ENCODE peak calls at places on chromosomes 1 and 21, in eight cellular contexts. T, M, W, K, B, Y, E and D are unnamed samples.

GRCh38 chr1:180167721-180168467 is 13.2 kb downstream of the QSOX1 start:
- DNase-seq in T (no peak), M (no peak), W (no peak), K (no peak), B (peak; percentile 97), Y (peak; percentile 75), E (no peak), D (no peak)

GRCh38 chr21:46457801-46458314 is 833 bp upstream of the DIP2A start:
- DNase-seq in T (no peak), M (peak; percentile 57), W (peak; percentile 19), K (peak; percentile 81), B (peak; percentile 6), Y (no peak), E (peak; percentile 36), D (peak; percentile 41)

GRCh38 chr1:6198646-6199297 is 623 bp downstream of the RPL22 start:
- DNase-seq in T (no peak), M (no peak), W (no peak), K (peak; percentile 64), B (no peak), Y (no peak), E (no peak), D (no peak)

GRCh38 chr1:181430015-181430657 is 53.2 kb upstream of the CACNA1E start:
- DNase-seq in T (no peak), M (no peak), W (no peak), K (no peak), B (no peak), Y (no peak), E (no peak), D (no peak)

GRCh38 chr1:210663730-210664573 is 335.2 kb downstream of the HHAT start:
- DNase-seq in T (no peak), M (no peak), W (no peak), K (no peak), B (no peak), Y (no peak), E (no peak), D (no peak)

GRCh38 chr1:53176452-53177344 is 19.9 kb upstream of the CPT2 start:
- DNase-seq in T (no peak), M (no peak), W (no peak), K (peak; percentile 73), B (no peak), Y (no peak), E (no peak), D (peak; percentile 74)

GRCh38 chr1:176009951-176010350 is 197.1 kb downstream of the COP1 start:
- DNase-seq in T (no peak), M (no peak), W (no peak), K (no peak), B (no peak), Y (no peak), E (no peak), D (no peak)

GRCh38 chr1:40004857-40005256 is 35.7 kb upstream of the CAP1 start:
- DNase-seq in T (no peak), M (no peak), W (no peak), K (no peak), B (no peak), Y (no peak), E (no peak), D (no peak)

GRCh38 chr1:26277719-26278118 is 2.2 kb upstream of the SH3BGRL3 start:
- DNase-seq in T (no peak), M (no peak), W (no peak), K (peak; percentile 11), B (no peak), Y (no peak), E (no peak), D (no peak)

GRCh38 chr1:230778916-230779590 is 31.9 kb downstream of the CAPN9 start:
- DNase-seq in T (no peak), M (no peak), W (no peak), K (peak; percentile 47), B (no peak), Y (no peak), E (no peak), D (peak; percentile 50)

GRCh38 chr1:43008106-43008424 is 49.4 kb upstream of the SLC2A1 start:
- DNase-seq in T (no peak), M (no peak), W (no peak), K (no peak), B (no peak), Y (no peak), E (no peak), D (no peak)

GRCh38 chr1:47731730-47732129 is 265.5 kb downstream of the TRABD2B start:
- DNase-seq in T (no peak), M (no peak), W (no peak), K (no peak), B (no peak), Y (no peak), E (no peak), D (no peak)

GRCh38 chr21:38768385-38769071 is 37.2 kb upstream of the ETS2 start:
- DNase-seq in T (no peak), M (no peak), W (no peak), K (peak; percentile 87), B (no peak), Y (peak; percentile 65), E (no peak), D (peak; percentile 95)

GRCh38 chr1:187689137-187689536 is 860.4 kb downstream of the PLA2G4A start:
- DNase-seq in T (no peak), M (no peak), W (no peak), K (peak; percentile 62), B (no peak), Y (peak; percentile 60), E (no peak), D (peak; percentile 92)

GRCh38 chr21:33541105-33541711 is 709 bp downstream of the GART start:
- DNase-seq in T (no peak), M (no peak), W (no peak), K (peak; percentile 36), B (peak; percentile 52), Y (peak; percentile 56), E (peak; percentile 24), D (peak; percentile 18)

GRCh38 chr1:174023438-174023837 is 1.3 kb upstream of the RC3H1 start:
- DNase-seq in T (no peak), M (peak; percentile 62), W (no peak), K (peak; percentile 33), B (peak; percentile 82), Y (peak; percentile 47), E (peak; percentile 33), D (no peak)

GRCh38 chr1:203117611-203118575 is 9.6 kb upstream of the ADORA1 start:
- DNase-seq in T (no peak), M (peak; percentile 8), W (peak; percentile 82), K (peak; percentile 85), B (peak; percentile 47), Y (peak; percentile 64), E (peak; percentile 96), D (peak; percentile 63)

GRCh38 chr1:243287652-243288051 is 31.8 kb downstream of the SDCCAG8 start:
- DNase-seq in T (no peak), M (peak; percentile 94), W (no peak), K (peak; percentile 89), B (peak; percentile 38), Y (peak; percentile 97), E (no peak), D (peak; percentile 85)

GRCh38 chr1:34926894-34927293 is 2.6 kb downstream of the DLGAP3 start:
- DNase-seq in T (no peak), M (no peak), W (no peak), K (no peak), B (no peak), Y (no peak), E (no peak), D (no peak)

GRCh38 chr1:247360116-247360898 is 28.6 kb upstream of the ZNF496 start:
- DNase-seq in T (no peak), M (peak; percentile 10), W (no peak), K (peak; percentile 51), B (no peak), Y (no peak), E (no peak), D (no peak)

GRCh38 chr1:66575739-66576138 is 41.8 kb downstream of the SGIP1 start:
- DNase-seq in T (no peak), M (no peak), W (no peak), K (peak; percentile 67), B (no peak), Y (no peak), E (no peak), D (peak; percentile 97)

GRCh38 chr1:114756949-114757454 is 782 bp downstream of the CSDE1 start:
- DNase-seq in T (no peak), M (peak; percentile 24), W (peak; percentile 12), K (peak; percentile 89), B (no peak), Y (no peak), E (peak; percentile 20), D (peak; percentile 60)

GRCh38 chr1:153032677-153033308 is 1.8 kb downstream of the SPRR1B start:
- DNase-seq in T (no peak), M (no peak), W (no peak), K (peak; percentile 88), B (peak; percentile 25), Y (peak; percentile 90), E (peak; percentile 34), D (peak; percentile 43)

GRCh38 chr1:180241716-180242544 is 11.9 kb downstream of the LHX4 start:
- DNase-seq in T (no peak), M (peak; percentile 32), W (no peak), K (peak; percentile 44), B (no peak), Y (no peak), E (no peak), D (no peak)

GRCh38 chr21:38221594-38221993 is 35.2 kb upstream of the KCNJ15 start:
- DNase-seq in T (no peak), M (no peak), W (no peak), K (peak; percentile 60), B (no peak), Y (no peak), E (no peak), D (peak; percentile 21)

GRCh38 chr1:51392241-51392640 is 61.9 kb upstream of the TTC39A start:
- DNase-seq in T (no peak), M (no peak), W (no peak), K (no peak), B (no peak), Y (no peak), E (no peak), D (no peak)

GRCh38 chr1:201019321-201019977 is 4.1 kb downstream of the KIF21B start:
- DNase-seq in T (peak; percentile 83), M (peak; percentile 93), W (no peak), K (peak; percentile 42), B (peak; percentile 64), Y (peak; percentile 83), E (no peak), D (peak; percentile 10)

GRCh38 chr1:214838351-214838750 is 235.4 kb downstream of the CENPF start:
- DNase-seq in T (no peak), M (no peak), W (no peak), K (peak; percentile 51), B (no peak), Y (no peak), E (no peak), D (peak; percentile 64)

GRCh38 chr1:28601696-28602095 is 9.6 kb downstream of the RAB42 start:
- DNase-seq in T (no peak), M (no peak), W (no peak), K (peak; percentile 95), B (peak; percentile 72), Y (peak; percentile 93), E (no peak), D (peak; percentile 85)

GRCh38 chr1:193763313-193763712 is 576.9 kb upstream of the B3GALT2 start:
- DNase-seq in T (no peak), M (no peak), W (no peak), K (peak; percentile 11), B (no peak), Y (no peak), E (no peak), D (peak; percentile 45)

GRCh38 chr1:115658646-115659045 is 16.9 kb downstream of the VANGL1 start:
- DNase-seq in T (no peak), M (no peak), W (no peak), K (no peak), B (no peak), Y (no peak), E (no peak), D (no peak)

GRCh38 chr1:67608661-67609571 is 76.1 kb upstream of the GADD45A start:
- DNase-seq in T (no peak), M (no peak), W (no peak), K (no peak), B (no peak), Y (no peak), E (no peak), D (no peak)

GRCh38 chr1:7230896-7231210 is 445.6 kb downstream of the CAMTA1 start:
- DNase-seq in T (no peak), M (no peak), W (no peak), K (no peak), B (no peak), Y (no peak), E (no peak), D (no peak)

GRCh38 chr1:68173283-68174172 is 58.8 kb downstream of the WLS start:
- DNase-seq in T (no peak), M (no peak), W (no peak), K (peak; percentile 60), B (peak; percentile 34), Y (no peak), E (no peak), D (peak; percentile 76)